ENCODE peak calls at places on chromosomes 2 and 18, in six cellular contexts. One of them, this sample, is unnamed.

GRCh38 chr2:18536100-18536499 is 24.4 kb downstream of the RDH14 start:
- DNase-seq in H1: no peak
- DNase-seq in GM12878: no peak
- DNase-seq in GM12891: no peak
- DNase-seq in HepG2: no peak
- DNase-seq in K562: no peak
- DNase-seq in this sample: no peak

GRCh38 chr2:36606925-36607324 is 9.0 kb upstream of the FEZ2 start:
- DNase-seq in GM12878: no peak
- DNase-seq in HepG2: no peak
- DNase-seq in GM12891: no peak
- DNase-seq in H1: no peak
- DNase-seq in K562: no peak
- DNase-seq in this sample: no peak

GRCh38 chr2:226063704-226064390 is 664.3 kb downstream of the NYAP2 start:
- DNase-seq in K562: no peak
- DNase-seq in GM12891: no peak
- DNase-seq in H1: no peak
- DNase-seq in HepG2: no peak
- DNase-seq in GM12878: no peak
- DNase-seq in this sample: no peak

GRCh38 chr2:6401301-6401700 is 464.4 kb downstream of the CMPK2 start:
- DNase-seq in K562: no peak
- DNase-seq in H1: no peak
- DNase-seq in GM12891: no peak
- DNase-seq in HepG2: no peak
- DNase-seq in GM12878: no peak
- DNase-seq in this sample: no peak

GRCh38 chr2:219060821-219061791 is at the start of gene IHH:
- DNase-seq in HepG2: no peak
- DNase-seq in GM12878: no peak
- DNase-seq in GM12891: peak
- DNase-seq in H1: no peak
- DNase-seq in K562: no peak
- DNase-seq in this sample: no peak

GRCh38 chr2:235529621-235530020 is 35.8 kb downstream of the AGAP1 start:
- DNase-seq in HepG2: no peak
- DNase-seq in GM12878: no peak
- DNase-seq in GM12891: no peak
- DNase-seq in H1: no peak
- DNase-seq in K562: no peak
- DNase-seq in this sample: no peak

GRCh38 chr18:22563098-22563707 is 145.5 kb upstream of the CTAGE1 start:
- DNase-seq in H1: no peak
- DNase-seq in GM12878: peak
- DNase-seq in GM12891: peak
- DNase-seq in HepG2: peak
- DNase-seq in K562: peak
- DNase-seq in this sample: peak

GRCh38 chr18:73458186-73458964 is 590.6 kb upstream of the NETO1 start:
- DNase-seq in K562: no peak
- DNase-seq in GM12878: no peak
- DNase-seq in GM12891: no peak
- DNase-seq in H1: no peak
- DNase-seq in HepG2: no peak
- DNase-seq in this sample: no peak

GRCh38 chr2:47068966-47069627 is 86.0 kb downstream of the STPG4 start:
- DNase-seq in GM12891: no peak
- DNase-seq in HepG2: no peak
- DNase-seq in K562: no peak
- DNase-seq in H1: no peak
- DNase-seq in GM12878: no peak
- DNase-seq in this sample: no peak

GRCh38 chr2:216830346-216830745 is 29.5 kb downstream of the TNP1 start:
- DNase-seq in GM12878: no peak
- DNase-seq in GM12891: no peak
- DNase-seq in HepG2: no peak
- DNase-seq in H1: no peak
- DNase-seq in K562: no peak
- DNase-seq in this sample: no peak

GRCh38 chr18:75563150-75563549 is 135.6 kb upstream of the SMIM21 start:
- DNase-seq in H1: no peak
- DNase-seq in GM12891: no peak
- DNase-seq in GM12878: no peak
- DNase-seq in HepG2: no peak
- DNase-seq in K562: no peak
- DNase-seq in this sample: no peak

GRCh38 chr2:207219716-207220414 is 54.1 kb upstream of the KLF7 start:
- DNase-seq in H1: no peak
- DNase-seq in HepG2: no peak
- DNase-seq in K562: no peak
- DNase-seq in GM12878: no peak
- DNase-seq in GM12891: no peak
- DNase-seq in this sample: no peak

GRCh38 chr2:28782423-28782822 is 28.2 kb upstream of the SPDYA start:
- DNase-seq in K562: no peak
- DNase-seq in H1: no peak
- DNase-seq in GM12891: no peak
- DNase-seq in HepG2: no peak
- DNase-seq in GM12878: no peak
- DNase-seq in this sample: no peak

GRCh38 chr2:239601880-239602279 is 201.1 kb upstream of the HDAC4 start:
- DNase-seq in HepG2: no peak
- DNase-seq in GM12891: no peak
- DNase-seq in K562: no peak
- DNase-seq in GM12878: no peak
- DNase-seq in H1: no peak
- DNase-seq in this sample: no peak

GRCh38 chr18:37471619-37472018 is 94.0 kb downstream of the CELF4 start:
- DNase-seq in K562: no peak
- DNase-seq in H1: no peak
- DNase-seq in GM12891: no peak
- DNase-seq in HepG2: no peak
- DNase-seq in GM12878: no peak
- DNase-seq in this sample: no peak

GRCh38 chr2:66587216-66587615 is 152.3 kb downstream of the MEIS1 start:
- DNase-seq in GM12878: no peak
- DNase-seq in HepG2: peak
- DNase-seq in GM12891: no peak
- DNase-seq in H1: no peak
- DNase-seq in K562: no peak
- DNase-seq in this sample: no peak

GRCh38 chr2:236366406-236366805 is 102.2 kb upstream of the ASB18 start:
- DNase-seq in GM12878: peak
- DNase-seq in K562: no peak
- DNase-seq in HepG2: no peak
- DNase-seq in H1: no peak
- DNase-seq in GM12891: no peak
- DNase-seq in this sample: no peak

GRCh38 chr2:69827796-69828540 is 1.5 kb upstream of the GMCL1 start:
- DNase-seq in GM12891: no peak
- DNase-seq in H1: no peak
- DNase-seq in K562: no peak
- DNase-seq in HepG2: no peak
- DNase-seq in GM12878: no peak
- DNase-seq in this sample: no peak

GRCh38 chr2:161576421-161576820 is 47.8 kb upstream of the SLC4A10 start:
- DNase-seq in HepG2: peak
- DNase-seq in K562: no peak
- DNase-seq in GM12891: peak
- DNase-seq in GM12878: no peak
- DNase-seq in H1: peak
- DNase-seq in this sample: no peak
- TF ChIP-seq TAF1 in HepG2: no peak
- TF ChIP-seq TAF1 in K562: no peak
- TF ChIP-seq TAF1 in GM12891: no peak
- TF ChIP-seq TAF1 in GM12878: no peak
- TF ChIP-seq TAF1 in H1: no peak
- TF ChIP-seq TAF1 in this sample: no peak

DNA sequence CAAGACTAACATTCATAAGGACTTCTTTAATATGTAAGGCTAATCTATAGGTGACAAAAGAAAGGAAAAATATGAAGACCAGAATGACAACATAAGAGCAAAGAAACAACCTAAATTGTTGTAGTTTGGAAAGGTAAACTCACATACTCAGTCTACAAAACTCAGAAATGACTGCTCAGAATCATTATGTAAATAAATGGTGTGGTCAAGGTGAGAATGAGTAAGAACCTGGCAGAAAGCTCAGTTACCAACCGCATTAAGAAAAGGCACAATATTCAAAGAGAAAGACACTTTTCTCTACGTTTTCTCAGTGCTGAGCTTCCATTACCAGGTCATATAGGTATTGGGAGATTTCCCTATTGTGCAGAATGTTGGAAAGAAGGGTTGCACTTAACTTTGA is 15.8 kb downstream of the ATF2 start:
- DNase-seq in K562: no peak
- DNase-seq in HepG2: no peak
- DNase-seq in GM12878: no peak
- DNase-seq in H1: no peak
- DNase-seq in GM12891: no peak
- DNase-seq in this sample: no peak
- TF ChIP-seq POLR2A in K562: no peak
- TF ChIP-seq POLR2A in HepG2: no peak
- TF ChIP-seq POLR2A in GM12878: no peak
- TF ChIP-seq POLR2A in H1: no peak
- TF ChIP-seq POLR2A in GM12891: no peak
- TF ChIP-seq POLR2A in this sample: no peak

DNA sequence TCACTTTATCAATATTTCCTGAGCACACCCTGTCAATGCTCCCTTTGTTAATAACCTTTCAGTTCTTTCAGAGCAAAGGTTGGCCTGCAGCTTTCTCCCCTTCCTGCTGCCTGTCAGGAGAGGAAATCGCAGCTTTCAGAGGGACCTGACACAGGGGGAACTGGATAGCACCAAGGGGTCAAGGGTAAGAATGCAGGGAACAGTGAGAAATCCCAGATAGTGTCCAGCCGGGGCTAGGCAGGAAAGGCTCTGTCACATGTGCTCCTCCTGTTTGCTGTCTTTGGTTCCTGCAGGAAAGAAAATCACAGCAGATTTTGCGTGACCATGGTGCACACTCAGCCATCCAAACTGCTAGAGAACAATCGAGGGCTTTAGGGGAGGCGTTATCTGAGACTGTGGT is 177.7 kb downstream of the ICOS start:
- DNase-seq in K562: no peak
- DNase-seq in HepG2: no peak
- DNase-seq in GM12891: no peak
- DNase-seq in GM12878: no peak
- DNase-seq in H1: no peak
- DNase-seq in this sample: no peak
- TF ChIP-seq POLR2AphosphoS5 in K562: no peak
- TF ChIP-seq POLR2AphosphoS5 in HepG2: no peak
- TF ChIP-seq POLR2AphosphoS5 in GM12891: no peak
- TF ChIP-seq POLR2AphosphoS5 in GM12878: no peak
- TF ChIP-seq POLR2AphosphoS5 in H1: no peak
- TF ChIP-seq POLR2AphosphoS5 in this sample: no peak

GRCh38 chr2:50529600-50530218 is 502.2 kb downstream of the NRXN1 start:
- DNase-seq in GM12878: no peak
- DNase-seq in H1: no peak
- DNase-seq in GM12891: peak
- DNase-seq in K562: peak
- DNase-seq in HepG2: peak
- DNase-seq in this sample: no peak
- TF ChIP-seq TAF1 in GM12878: no peak
- TF ChIP-seq TAF1 in H1: no peak
- TF ChIP-seq TAF1 in GM12891: no peak
- TF ChIP-seq TAF1 in K562: no peak
- TF ChIP-seq TAF1 in HepG2: no peak
- TF ChIP-seq TAF1 in this sample: no peak

This sample was measured in GM12892.